ENCODE peak calls at places on chromosomes 11 and 22, in five cellular contexts. X is adrenal gland, G is AG09309, N is heart right ventricle, J is body of pancreas. W is an unnamed sample.

GRCh38 chr11:108199446-108200321 is 22.8 kb downstream of the NPAT start:
- DNase-seq in X (no peak), N (no peak), G (peak), J (no peak), W (no peak)

GRCh38 chr11:18384157-18384641 is 10.2 kb upstream of the LDHA start:
- DNase-seq in G (peak), N (peak), X (peak), J (peak), W (peak)

GRCh38 chr11:115459563-115459962 is 44.7 kb downstream of the CADM1 start:
- DNase-seq in G (peak), N (no peak), X (no peak), J (no peak), W (no peak)

GRCh38 chr22:41417622-41418390 is 28.8 kb downstream of the TOB2 start:
- DNase-seq in N (peak), G (no peak), X (peak), J (peak), W (no peak)

GRCh38 chr22:20750461-20751184 is 23.3 kb upstream of the SERPIND1 start:
- DNase-seq in J (peak), G (peak), X (peak), N (peak), W (peak)

GRCh38 chr22:30861131-30861530 is 107.4 kb downstream of the MORC2 start:
- DNase-seq in N (no peak), X (no peak), G (no peak), J (no peak), W (no peak)

GRCh38 chr11:72750556-72751292 is 1.5 kb downstream of the ARAP1 start:
- DNase-seq in G (no peak), J (no peak), X (no peak), N (no peak), W (no peak)

GRCh38 chr11:1202776-1203504 is 19.9 kb upstream of the MUC5B start:
- DNase-seq in J (peak), X (no peak), N (peak), G (no peak), W (no peak)

GRCh38 chr11:62324738-62325556 is 12.3 kb upstream of the ASRGL1 start:
- DNase-seq in G (no peak), X (peak), J (no peak), N (no peak), W (peak)

GRCh38 chr11:1546077-1546535 is 26.0 kb downstream of the DUSP8 start:
- DNase-seq in G (no peak), X (no peak), N (no peak), J (peak), W (no peak)

GRCh38 chr11:2955896-2956476 is 26.8 kb upstream of the PHLDA2 start:
- DNase-seq in J (no peak), X (no peak), G (no peak), N (no peak), W (no peak)

GRCh38 chr11:81253226-81253625 is 1480.4 kb downstream of the FAM181B start:
- DNase-seq in J (no peak), X (no peak), N (no peak), G (no peak), W (no peak)

GRCh38 chr11:130163346-130164220 is 4.0 kb downstream of the ST14 start:
- DNase-seq in J (peak), G (no peak), X (peak), N (no peak), W (no peak)

GRCh38 chr22:24952837-24953293 is 349 bp downstream of the KIAA1671 start:
- DNase-seq in J (peak), N (peak), G (no peak), X (peak), W (no peak)

GRCh38 chr22:42425337-42425988 is 6.7 kb downstream of the NFAM1 start:
- DNase-seq in X (no peak), N (no peak), G (no peak), J (no peak), W (no peak)

GRCh38 chr22:39662677-39663034 is 92.1 kb downstream of the CACNA1I start:
- DNase-seq in J (no peak), X (no peak), G (no peak), N (no peak), W (no peak)

GRCh38 chr11:20360650-20361049 is 2.9 kb upstream of the HTATIP2 start:
- DNase-seq in J (no peak), X (peak), N (no peak), G (no peak), W (no peak)

GRCh38 chr11:62372871-62373270 is 35.6 kb downstream of the ASRGL1 start:
- DNase-seq in X (no peak), J (no peak), G (no peak), N (no peak), W (no peak)

GRCh38 chr22:27718186-27719032 is 83.1 kb downstream of the MN1 start:
- DNase-seq in N (peak), J (peak), X (peak), G (peak), W (peak)

GRCh38 chr11:23957309-23957708 is 539.5 kb upstream of the LUZP2 start:
- DNase-seq in X (no peak), G (no peak), N (no peak), J (no peak), W (no peak)

GRCh38 chr11:9943346-9944110 is 279.7 kb downstream of the SWAP70 start:
- DNase-seq in X (no peak), J (no peak), N (no peak), G (peak), W (no peak)

GRCh38 chr11:69134957-69135356 is 20.8 kb upstream of the SMIM38 start:
- DNase-seq in X (no peak), N (no peak), J (peak), G (no peak), W (no peak)

GRCh38 chr11:22192642-22193347 is at the start of gene ANO5:
- DNase-seq in G (no peak), J (peak), N (peak), X (peak), W (no peak)

GRCh38 chr11:63530021-63530420 is 6.6 kb upstream of the PLAAT4 start:
- DNase-seq in N (no peak), G (no peak), J (no peak), X (no peak), W (no peak)

GRCh38 chr22:30605449-30606110 is 1.4 kb upstream of the TCN2 start:
- DNase-seq in X (peak), N (peak), J (peak), G (no peak), W (no peak)

GRCh38 chr11:17498475-17498874 is 21.8 kb upstream of the ABCC8 start:
- DNase-seq in G (no peak), N (no peak), J (no peak), X (no peak), W (no peak)

GRCh38 chr11:13073119-13073981 is 64.2 kb downstream of the RASSF10 start:
- DNase-seq in N (no peak), X (no peak), J (no peak), G (no peak), W (no peak)

GRCh38 chr11:126716456-126717083 is 284.0 kb downstream of the KIRREL3 start:
- DNase-seq in N (peak), J (peak), G (no peak), X (peak), W (peak)

GRCh38 chr22:40499187-40499753 is 128.9 kb downstream of the SGSM3 start:
- DNase-seq in G (peak), J (peak), N (no peak), X (peak), W (peak)

GRCh38 chr11:86218125-86219081 is 26.1 kb upstream of the EED start:
- DNase-seq in X (peak), G (peak), N (peak), J (peak), W (peak)

GRCh38 chr22:37751449-37752188 is 54.8 kb downstream of the TRIOBP start:
- DNase-seq in J (peak), N (no peak), X (no peak), G (no peak), W (no peak)

GRCh38 chr22:37750596-37751162 is 53.8 kb downstream of the TRIOBP start:
- DNase-seq in G (no peak), X (no peak), N (no peak), J (peak), W (no peak)

GRCh38 chr22:37752189-37753061 is 55.3 kb upstream of the GCAT start:
- DNase-seq in J (peak), G (peak), N (peak), X (peak), W (peak)

GRCh38 chr22:37749831-37750595 is 53.2 kb downstream of the TRIOBP start:
- DNase-seq in N (no peak), G (no peak), J (peak), X (peak), W (no peak)

GRCh38 chr22:37753746-37754145 is 54.0 kb upstream of the GCAT start:
- DNase-seq in N (no peak), J (peak), G (no peak), X (no peak), W (no peak)
- H3K4me3 ChIP-seq in N (no peak), J (no peak), G (no peak), X (no peak), W (no peak)

GRCh38 chr11:90148900-90149299 is 14.4 kb downstream of the NAALAD2 start:
- DNase-seq in G (no peak), X (no peak), J (no peak), N (no peak), W (no peak)
- TF ChIP-seq CTCF in G (no peak), X (no peak), J (no peak), N (no peak), W (no peak)

DNA sequence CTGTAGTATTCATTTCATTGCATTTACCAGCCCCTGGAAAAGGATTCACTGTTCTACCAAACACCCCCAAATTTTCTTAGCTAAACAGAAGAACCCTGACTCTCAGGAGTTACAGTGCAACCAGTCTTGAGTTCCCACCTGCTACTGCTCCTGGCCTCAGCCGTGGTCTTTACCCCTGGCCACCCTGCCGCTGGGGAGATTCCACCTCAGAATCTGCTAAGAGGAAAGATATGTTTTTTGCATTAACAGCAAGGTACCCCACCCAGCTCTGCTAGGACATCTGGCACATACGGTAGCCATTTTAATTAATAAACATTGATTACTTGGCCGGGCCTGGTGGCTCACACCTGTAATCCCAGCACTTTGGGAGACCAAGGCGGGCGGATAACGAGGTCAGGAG is 9.0 kb downstream of the JAML start:
- DNase-seq in N (no peak), J (no peak), X (no peak), G (no peak), W (no peak)
- H3K4me3 ChIP-seq in N (no peak), J (no peak), X (no peak), G (no peak), W (no peak)

GRCh38 chr22:48141301-48141700 is 1378.9 kb downstream of the TBC1D22A start:
- DNase-seq in N (no peak), G (no peak), J (no peak), X (no peak), W (no peak)
- TF ChIP-seq CTCF in N (no peak), G (no peak), J (no peak), X (no peak), W (no peak)

DNA sequence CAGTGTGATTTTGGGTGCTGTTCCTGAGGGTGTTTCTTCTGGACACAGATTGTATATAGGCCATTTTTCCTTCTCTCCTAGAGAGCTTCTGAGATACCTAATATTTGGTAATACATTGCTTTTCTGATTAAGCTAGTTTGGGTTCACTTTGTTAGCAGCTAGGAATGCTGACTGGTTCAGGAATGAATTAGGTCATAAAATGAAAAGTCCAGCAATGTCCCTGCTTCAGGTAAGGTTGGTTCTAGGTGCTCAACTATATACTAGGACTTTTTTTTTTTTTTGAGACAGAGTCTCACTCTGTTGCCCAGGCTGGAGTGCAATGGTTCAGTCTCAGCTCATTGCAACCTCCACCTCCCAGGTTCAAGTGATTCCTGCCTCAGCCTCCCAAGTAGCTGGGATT is 32.9 kb upstream of the APOL5 start:
- DNase-seq in G (no peak), X (no peak), J (no peak), N (no peak), W (no peak)
- H3K4me3 ChIP-seq in G (no peak), X (no peak), J (no peak), N (no peak), W (no peak)

DNA sequence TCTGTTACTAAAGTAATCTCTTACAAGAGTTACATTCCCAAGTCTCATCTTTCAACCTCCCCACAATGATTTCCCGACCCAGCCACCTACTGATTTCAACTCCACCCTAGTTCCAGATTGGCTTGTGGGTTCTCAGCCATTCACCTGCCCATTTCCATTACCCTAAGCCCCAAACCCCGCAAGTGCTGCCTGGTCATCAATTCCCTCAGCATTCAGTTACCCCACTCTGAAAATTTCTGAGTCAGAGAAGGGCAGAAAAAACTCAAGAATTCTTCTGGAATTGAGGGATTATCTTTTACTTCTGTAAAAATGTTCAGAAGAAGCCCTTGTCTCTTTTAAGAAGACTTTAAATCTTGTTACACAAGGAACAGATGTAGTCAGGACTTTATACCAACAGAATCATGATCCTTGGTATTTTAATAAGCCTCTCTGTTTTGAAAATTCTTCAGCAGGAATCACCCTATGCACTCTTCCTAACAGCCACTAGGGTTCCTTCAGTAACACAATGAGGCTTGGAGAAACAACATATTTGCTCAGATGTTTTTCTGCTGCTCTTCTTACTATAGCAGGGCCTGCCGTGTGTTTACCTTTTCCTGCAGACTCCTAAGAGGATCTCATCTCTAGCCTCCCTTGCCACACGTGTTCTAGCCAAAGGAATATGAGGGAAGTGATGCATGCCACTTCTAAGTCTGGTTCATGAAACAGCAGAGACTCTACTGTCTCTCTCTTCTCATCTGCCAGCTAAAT is 29.2 kb upstream of the PAMR1 start:
- DNase-seq in X (no peak), G (no peak), N (no peak), J (no peak), W (no peak)
- TF ChIP-seq CTCF in X (peak), G (peak), N (no peak), J (no peak), W (peak)

GRCh38 chr22:47056776-47057470 is 294.5 kb downstream of the TBC1D22A start:
- DNase-seq in G (no peak), N (no peak), J (peak), X (no peak), W (no peak)
- H3K4me3 ChIP-seq in G (no peak), N (no peak), J (no peak), X (no peak), W (no peak)

GRCh38 chr11:123741159-123741951 is at the start of gene ZNF202:
- DNase-seq in G (peak), J (peak), N (peak), X (peak), W (peak)
- TF ChIP-seq CTCF in G (peak), J (peak), N (no peak), X (peak), W (no peak)